ENCODE peak calls at places on chromosome 1, in eight cellular contexts. X is AG10803, E is fibroblast of pulmonary artery, T is GM23248, N is H7, Y is PC-9, W is right cardiac atrium, O is colonic mucosa. S is an unnamed sample.

GRCh38 chr1:225694151-225694603 is 41.3 kb upstream of the ENAH start:
- DNase-seq in X (no peak), E (peak), T (peak), N (no peak), Y (peak), W (peak), O (peak), S (no peak)

GRCh38 chr1:161175771-161176453 is 1.4 kb downstream of the B4GALT3 start:
- DNase-seq in X (no peak), E (no peak), T (no peak), N (no peak), Y (no peak), W (peak), O (no peak), S (no peak)

GRCh38 chr1:101567582-101568189 is 330.9 kb downstream of the S1PR1 start:
- DNase-seq in X (peak), E (peak), T (peak), N (peak), Y (no peak), W (peak), O (peak), S (no peak)

GRCh38 chr1:56374026-56374974 is 205.1 kb downstream of the PLPP3 start:
- DNase-seq in X (peak), E (no peak), T (peak), N (no peak), Y (peak), W (peak), O (no peak), S (peak)

GRCh38 chr1:69263982-69264381 is 303.7 kb upstream of the LRRC7 start:
- DNase-seq in X (no peak), E (peak), T (no peak), N (no peak), Y (no peak), W (peak), O (no peak), S (no peak)

GRCh38 chr1:13965770-13966398 is 265.9 kb downstream of the PRDM2 start:
- DNase-seq in X (peak), E (peak), T (peak), N (peak), Y (no peak), W (peak), O (peak), S (peak)

GRCh38 chr1:112461200-112461871 is 47.4 kb upstream of the WNT2B start:
- DNase-seq in X (no peak), E (no peak), T (peak), N (peak), Y (peak), W (no peak), O (peak), S (no peak)

GRCh38 chr1:103525114-103525606 is 339 bp upstream of the RNPC3 start:
- DNase-seq in X (peak), E (peak), T (peak), N (peak), Y (peak), W (peak), O (no peak), S (no peak)

GRCh38 chr1:208807446-208808117 is 563.4 kb upstream of the PLXNA2 start:
- DNase-seq in X (no peak), E (no peak), T (peak), N (no peak), Y (no peak), W (no peak), O (no peak), S (no peak)

GRCh38 chr1:166069390-166069789 is 97.4 kb downstream of the FAM78B start:
- DNase-seq in X (no peak), E (peak), T (peak), N (peak), Y (no peak), W (no peak), O (no peak), S (no peak)

GRCh38 chr1:27713139-27713725 is 12.5 kb upstream of the FAM76A start:
- DNase-seq in X (no peak), E (no peak), T (no peak), N (no peak), Y (no peak), W (no peak), O (no peak), S (no peak)

GRCh38 chr1:198669023-198669698 is 30.3 kb downstream of the PTPRC start:
- DNase-seq in X (peak), E (peak), T (peak), N (no peak), Y (peak), W (no peak), O (no peak), S (no peak)

GRCh38 chr1:201283836-201284553 is 689 bp downstream of the PKP1 start:
- DNase-seq in X (no peak), E (no peak), T (no peak), N (peak), Y (no peak), W (no peak), O (no peak), S (no peak)

GRCh38 chr1:41319106-41319755 is 42.0 kb upstream of the FOXO6 start:
- DNase-seq in X (no peak), E (no peak), T (no peak), N (no peak), Y (no peak), W (no peak), O (no peak), S (no peak)

GRCh38 chr1:64265141-64265540 is 61.7 kb downstream of the UBE2U start:
- DNase-seq in X (no peak), E (no peak), T (no peak), N (no peak), Y (no peak), W (no peak), O (no peak), S (no peak)

GRCh38 chr1:151368745-151369610 is 3.5 kb downstream of the SELENBP1 start:
- DNase-seq in X (no peak), E (no peak), T (no peak), N (no peak), Y (no peak), W (no peak), O (peak), S (no peak)

GRCh38 chr1:228154685-228155571 is 5.2 kb downstream of the GJC2 start:
- DNase-seq in X (no peak), E (no peak), T (no peak), N (peak), Y (no peak), W (peak), O (no peak), S (peak)

GRCh38 chr1:20417581-20417980 is 68.4 kb downstream of the CAMK2N1 start:
- DNase-seq in X (no peak), E (no peak), T (no peak), N (no peak), Y (no peak), W (no peak), O (no peak), S (no peak)

GRCh38 chr1:94803517-94804441 is 16.4 kb upstream of the SLC44A3 start:
- DNase-seq in X (peak), E (peak), T (no peak), N (no peak), Y (no peak), W (no peak), O (peak), S (no peak)

GRCh38 chr1:223765036-223765718 is 52.8 kb downstream of the CAPN2 start:
- DNase-seq in X (peak), E (peak), T (peak), N (no peak), Y (no peak), W (peak), O (peak), S (no peak)

GRCh38 chr1:69711159-69711930 is 143.6 kb downstream of the LRRC7 start:
- DNase-seq in X (no peak), E (peak), T (no peak), N (no peak), Y (no peak), W (no peak), O (no peak), S (no peak)

GRCh38 chr1:111227875-111228747 is 598 bp downstream of the CHI3L2 start:
- DNase-seq in X (peak), E (peak), T (peak), N (no peak), Y (peak), W (peak), O (no peak), S (no peak)

DNA sequence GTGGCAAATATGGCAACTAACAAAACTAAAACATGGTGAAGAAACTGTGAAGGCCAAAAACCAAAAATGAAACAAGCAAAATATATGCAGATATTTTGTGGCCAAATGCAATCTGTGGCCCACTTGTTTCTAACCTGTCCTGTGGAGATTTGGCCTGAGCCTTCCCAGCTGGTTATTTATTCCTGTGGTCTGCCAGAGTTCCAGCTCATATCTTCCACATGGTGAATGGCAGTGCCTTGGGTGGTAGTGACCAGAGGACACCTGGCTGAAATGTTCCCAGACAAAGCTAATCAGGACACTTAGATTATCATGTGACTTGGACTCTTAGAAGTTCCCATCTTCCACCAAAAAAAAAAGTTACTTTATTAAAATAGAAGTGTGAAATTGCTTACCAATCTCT is 39.7 kb downstream of the RNASEL start:
- DNase-seq in X (no peak), E (no peak), T (no peak), N (no peak), Y (no peak), W (no peak), O (no peak), S (no peak)
- H3K4me3 ChIP-seq in X (no peak), E (no peak), T (no peak), N (no peak), Y (no peak), W (no peak), O (no peak), S (no peak)

GRCh38 chr1:172450524-172450885 is 6.6 kb upstream of the PIGC start:
- DNase-seq in X (no peak), E (no peak), T (no peak), N (no peak), Y (no peak), W (peak), O (peak), S (no peak)
- H3K4me3 ChIP-seq in X (no peak), E (no peak), T (no peak), N (no peak), Y (no peak), W (no peak), O (no peak), S (no peak)

DNA sequence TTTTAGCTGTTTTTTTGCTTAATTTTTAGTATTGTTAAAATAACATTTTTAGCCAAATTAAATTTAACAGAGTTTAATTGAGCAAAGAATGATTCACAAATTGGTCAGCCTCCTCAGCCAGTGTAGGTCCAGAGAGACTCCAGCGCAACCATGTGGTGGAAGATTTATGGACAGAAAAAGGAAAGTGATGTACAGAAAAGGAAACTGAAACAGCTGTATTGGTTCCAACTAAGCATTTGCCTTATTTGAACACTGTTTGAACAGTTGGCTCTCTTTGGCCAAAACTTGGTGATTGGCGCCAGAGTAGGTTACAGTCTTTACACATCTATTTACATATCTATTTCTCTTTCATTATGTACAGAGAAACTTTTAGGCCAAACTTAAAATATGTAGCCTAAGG is 19.4 kb downstream of the RPS6KC1 start:
- DNase-seq in X (peak), E (peak), T (peak), N (no peak), Y (no peak), W (no peak), O (no peak), S (no peak)
- H3K4me3 ChIP-seq in X (no peak), E (peak), T (peak), N (no peak), Y (no peak), W (no peak), O (no peak), S (no peak)

DNA sequence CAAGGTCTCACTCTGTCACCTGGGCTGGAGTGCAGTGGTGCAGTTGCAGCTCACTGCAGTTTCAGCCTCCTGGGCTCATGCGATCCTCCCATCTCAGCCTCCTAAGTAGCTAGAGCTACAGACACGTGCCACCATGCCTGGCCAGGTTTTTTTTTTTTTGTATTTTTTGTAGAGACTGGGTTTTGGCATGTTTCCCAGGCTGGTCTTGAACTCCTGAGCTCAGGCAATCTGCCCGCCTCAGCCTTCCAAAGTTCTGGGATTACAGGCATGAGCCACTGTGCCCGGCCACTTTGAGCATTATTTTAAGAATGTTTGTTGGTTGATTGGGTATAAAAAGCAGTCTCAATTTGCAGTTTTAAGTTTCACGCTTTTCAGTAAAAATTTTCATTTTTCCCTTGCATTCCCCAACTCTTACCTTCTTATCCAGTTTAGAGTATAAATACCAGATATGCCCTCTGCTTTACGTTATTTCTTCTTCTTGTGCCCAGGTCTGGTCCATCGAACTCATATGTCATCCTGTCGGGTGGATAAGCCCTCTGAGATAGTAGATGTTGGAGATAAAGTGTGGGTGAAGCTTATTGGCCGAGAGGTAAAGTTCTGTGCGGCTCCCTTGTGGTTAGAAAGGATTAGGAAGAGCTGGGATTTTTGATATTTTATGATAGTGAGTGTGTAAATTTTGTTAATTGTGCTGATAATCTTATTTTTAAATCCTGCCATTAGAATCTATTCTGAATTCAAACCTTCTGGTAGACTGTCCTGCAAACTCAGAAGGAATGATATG is 36.0 kb downstream of the FABP3 start:
- DNase-seq in X (no peak), E (no peak), T (no peak), N (no peak), Y (no peak), W (no peak), O (no peak), S (no peak)
- H3K4me3 ChIP-seq in X (no peak), E (no peak), T (no peak), N (no peak), Y (no peak), W (no peak), O (no peak), S (no peak)

DNA sequence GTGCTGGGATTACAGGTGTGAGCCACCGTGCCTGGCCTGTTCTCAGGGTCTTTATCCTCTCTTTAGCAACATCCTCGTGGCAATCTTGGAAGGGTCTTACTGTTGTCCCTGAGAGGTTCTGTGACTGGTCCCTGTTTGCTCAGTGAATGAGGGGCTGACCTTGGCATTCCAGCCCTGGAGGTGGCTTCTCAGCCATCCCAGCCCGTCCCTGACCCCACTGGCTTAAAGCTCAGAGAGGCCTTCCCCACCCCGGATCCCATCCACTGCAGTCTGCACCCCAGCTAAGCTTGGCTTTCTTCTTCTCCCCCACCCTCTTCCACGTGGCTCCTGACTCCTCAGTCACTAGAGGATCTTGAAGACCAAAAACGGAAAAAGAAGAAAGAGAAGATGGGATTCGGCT is 88.3 kb upstream of the TMEM51 start:
- DNase-seq in X (no peak), E (no peak), T (no peak), N (no peak), Y (no peak), W (no peak), O (no peak), S (no peak)
- H3K4me3 ChIP-seq in X (no peak), E (no peak), T (no peak), N (no peak), Y (no peak), W (no peak), O (no peak), S (no peak)

GRCh38 chr1:46202975-46203737 is at the start of gene LURAP1:
- DNase-seq in X (peak), E (peak), T (peak), N (peak), Y (no peak), W (peak), O (peak), S (peak)
- H3K4me3 ChIP-seq in X (peak), E (peak), T (peak), N (peak), Y (no peak), W (peak), O (peak), S (peak)

GRCh38 chr1:213986020-213986924 is 1.5 kb upstream of the PROX1 start:
- DNase-seq in X (no peak), E (no peak), T (no peak), N (peak), Y (no peak), W (no peak), O (no peak), S (no peak)

GRCh38 chr1:213982814-213983588 is 4.8 kb upstream of the PROX1 start:
- DNase-seq in X (no peak), E (no peak), T (peak), N (peak), Y (no peak), W (peak), O (no peak), S (no peak)

GRCh38 chr1:213985181-213986019 is 2.4 kb upstream of the PROX1 start:
- DNase-seq in X (no peak), E (no peak), T (no peak), N (peak), Y (no peak), W (peak), O (no peak), S (no peak)

GRCh38 chr1:213983589-213984386 is 4.0 kb upstream of the PROX1 start:
- DNase-seq in X (no peak), E (no peak), T (no peak), N (peak), Y (no peak), W (peak), O (no peak), S (no peak)

GRCh38 chr1:213984387-213985180 is 3.2 kb upstream of the PROX1 start:
- DNase-seq in X (no peak), E (no peak), T (no peak), N (peak), Y (no peak), W (no peak), O (no peak), S (no peak)
- H3K4me3 ChIP-seq in X (no peak), E (no peak), T (no peak), N (peak), Y (no peak), W (no peak), O (no peak), S (no peak)

GRCh38 chr1:2415337-2415736 is 3.0 kb upstream of the PEX10 start:
- DNase-seq in X (no peak), E (no peak), T (no peak), N (no peak), Y (no peak), W (no peak), O (no peak), S (no peak)

GRCh38 chr1:2417833-2418225 is 5.5 kb upstream of the PEX10 start:
- DNase-seq in X (no peak), E (no peak), T (no peak), N (no peak), Y (no peak), W (no peak), O (no peak), S (no peak)

GRCh38 chr1:2417083-2417832 is 4.9 kb upstream of the PEX10 start:
- DNase-seq in X (no peak), E (no peak), T (no peak), N (no peak), Y (no peak), W (no peak), O (no peak), S (no peak)

GRCh38 chr1:2415801-2416208 is 3.4 kb upstream of the PEX10 start:
- DNase-seq in X (no peak), E (no peak), T (no peak), N (no peak), Y (no peak), W (no peak), O (peak), S (no peak)

GRCh38 chr1:2416403-2416802 is 4.0 kb upstream of the PEX10 start:
- DNase-seq in X (no peak), E (no peak), T (no peak), N (no peak), Y (peak), W (peak), O (peak), S (no peak)
- H3K4me3 ChIP-seq in X (no peak), E (no peak), T (no peak), N (no peak), Y (no peak), W (no peak), O (peak), S (no peak)